ENCODE peak calls at places on chromosomes 5 and 9, in four cellular contexts. V is colonic mucosa, L is psoas muscle, G is pancreas. P is an unnamed sample.

GRCh38 chr5:81787843-81788242 is 36.9 kb upstream of the SSBP2 start:
- DNase-seq in V (peak; percentile 63), L (peak; percentile 31), G (peak; percentile 83), P (no peak)

GRCh38 chr5:464843-465590 is 22.0 kb downstream of the EXOC3 start:
- DNase-seq in V (no peak), L (no peak), G (no peak), P (no peak)

GRCh38 chr5:154587123-154587725 is 109.2 kb upstream of the HAND1 start:
- DNase-seq in V (no peak), L (no peak), G (no peak), P (no peak)

GRCh38 chr9:78769684-78770083 is 472.8 kb downstream of the PSAT1 start:
- DNase-seq in V (no peak), L (no peak), G (no peak), P (no peak)

GRCh38 chr5:132313961-132314432 is 19.8 kb downstream of the SLC22A4 start:
- DNase-seq in V (no peak), L (no peak), G (no peak), P (no peak)

GRCh38 chr9:75780185-75780584 is 110.3 kb upstream of the PCSK5 start:
- DNase-seq in V (no peak), L (no peak), G (no peak), P (no peak)

GRCh38 chr9:137080260-137081122 is 3.2 kb downstream of the UAP1L1 start:
- DNase-seq in V (no peak), L (no peak), G (no peak), P (no peak)

GRCh38 chr5:146706321-146706972 is 172.1 kb downstream of the PPP2R2B start:
- DNase-seq in V (no peak), L (no peak), G (no peak), P (peak; percentile 39)

GRCh38 chr5:75349663-75350062 is 12.6 kb downstream of the HMGCR start:
- DNase-seq in V (no peak), L (no peak), G (no peak), P (no peak)

GRCh38 chr5:82728931-82729717 is 348.1 kb downstream of the TMEM167A start:
- DNase-seq in V (no peak), L (no peak), G (no peak), P (no peak)

GRCh38 chr5:142834504-142834903 is 64.3 kb downstream of the ARHGAP26 start:
- DNase-seq in V (peak; percentile 74), L (no peak), G (no peak), P (no peak)

GRCh38 chr9:131625848-131626670 is 80.7 kb downstream of the PRRT1B start:
- DNase-seq in V (no peak), L (no peak), G (peak; percentile 25), P (no peak)

GRCh38 chr9:32487981-32488380 is 38.0 kb downstream of the RIGI start:
- DNase-seq in V (no peak), L (no peak), G (no peak), P (no peak)

GRCh38 chr5:163915481-163915961 is 410.1 kb downstream of the MAT2B start:
- DNase-seq in V (peak; percentile 72), L (no peak), G (no peak), P (peak; percentile 53)

GRCh38 chr5:72377920-72378635 is 57.9 kb downstream of the PTCD2 start:
- DNase-seq in V (no peak), L (peak; percentile 62), G (no peak), P (no peak)

GRCh38 chr9:131951905-131952304 is 127.8 kb downstream of the MED27 start:
- DNase-seq in V (no peak), L (peak; percentile 62), G (no peak), P (no peak)

GRCh38 chr5:135456238-135457099 is 4.3 kb upstream of the TIFAB start:
- DNase-seq in V (no peak), L (peak; percentile 63), G (no peak), P (peak; percentile 85)

GRCh38 chr5:96680759-96681158 is 18.6 kb downstream of the CAST start:
- DNase-seq in V (no peak), L (no peak), G (no peak), P (no peak)

GRCh38 chr5:179167871-179168451 is 107.8 kb downstream of the ZNF354C start:
- DNase-seq in V (no peak), L (no peak), G (no peak), P (peak; percentile 20)

DNA sequence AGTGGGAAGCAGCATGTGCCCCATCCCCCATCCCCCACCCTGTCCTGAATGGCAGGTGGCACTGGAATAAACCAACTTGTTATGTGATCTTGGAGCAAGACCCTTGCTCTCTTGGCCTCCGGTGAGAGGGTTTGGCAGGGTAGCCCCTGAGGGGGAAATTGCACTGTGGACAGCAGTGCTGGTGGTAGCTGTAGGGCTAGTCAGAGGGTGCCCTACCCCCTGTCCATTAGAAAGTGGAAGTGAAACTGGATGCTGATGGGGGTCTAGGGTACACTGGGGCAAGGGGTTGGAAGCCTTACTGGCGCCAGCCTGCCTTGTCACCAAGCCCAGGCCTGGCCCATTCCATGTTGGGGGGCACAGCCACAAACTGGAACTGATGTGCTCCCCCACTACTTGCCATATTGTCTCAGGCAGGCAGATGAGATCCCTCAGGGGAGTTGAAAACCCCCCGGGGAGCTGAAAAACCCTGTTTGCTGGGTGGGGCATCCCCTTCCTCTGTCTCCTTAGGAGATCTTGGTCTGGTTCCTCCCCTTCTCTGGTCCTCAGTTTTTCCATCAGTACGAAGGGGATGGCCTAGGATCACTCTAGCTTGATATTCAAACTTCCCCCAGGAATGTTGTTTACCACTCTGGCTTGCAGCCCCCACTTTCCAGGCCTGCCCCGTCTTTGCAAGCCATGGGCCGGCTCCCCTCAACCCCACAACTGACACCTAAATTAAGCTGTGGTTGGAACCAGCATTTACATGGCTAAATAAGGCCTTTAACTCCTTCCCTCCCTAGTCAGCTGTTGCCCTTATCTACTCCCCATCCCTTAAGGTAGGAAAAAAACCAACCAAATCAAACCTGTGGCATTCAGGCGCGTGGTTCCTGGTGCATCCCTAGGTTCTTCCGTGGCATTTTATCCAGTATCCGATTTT is 14.4 kb upstream of the SYNPO start:
- DNase-seq in V (no peak), L (no peak), G (no peak), P (no peak)
- H3K4me3 ChIP-seq in V (peak overlapping the region; percentile 51), L (peak overlapping the region; percentile 72), G (peak overlapping the region; percentile 81), P (peak overlapping the region; percentile 92)

GRCh38 chr5:80237243-80237642 is 18.6 kb downstream of the SERINC5 start:
- DNase-seq in V (no peak), L (no peak), G (no peak), P (no peak)
- H3K4me1 ChIP-seq in V (peaks cover 15% of the 10 kb centered on the region), L (peaks cover 26% of the 10 kb centered on the region), G (no peaks in the 10 kb centered on the region), P (peaks cover 28% of the 10 kb centered on the region)

GRCh38 chr5:145680169-145680568 is 155.0 kb downstream of the PRELID2 start:
- DNase-seq in V (no peak), L (no peak), G (no peak), P (no peak)
- TF ChIP-seq CTCF in V (no peak), L (peak; percentile 9), G (no peak), P (no peak)

DNA sequence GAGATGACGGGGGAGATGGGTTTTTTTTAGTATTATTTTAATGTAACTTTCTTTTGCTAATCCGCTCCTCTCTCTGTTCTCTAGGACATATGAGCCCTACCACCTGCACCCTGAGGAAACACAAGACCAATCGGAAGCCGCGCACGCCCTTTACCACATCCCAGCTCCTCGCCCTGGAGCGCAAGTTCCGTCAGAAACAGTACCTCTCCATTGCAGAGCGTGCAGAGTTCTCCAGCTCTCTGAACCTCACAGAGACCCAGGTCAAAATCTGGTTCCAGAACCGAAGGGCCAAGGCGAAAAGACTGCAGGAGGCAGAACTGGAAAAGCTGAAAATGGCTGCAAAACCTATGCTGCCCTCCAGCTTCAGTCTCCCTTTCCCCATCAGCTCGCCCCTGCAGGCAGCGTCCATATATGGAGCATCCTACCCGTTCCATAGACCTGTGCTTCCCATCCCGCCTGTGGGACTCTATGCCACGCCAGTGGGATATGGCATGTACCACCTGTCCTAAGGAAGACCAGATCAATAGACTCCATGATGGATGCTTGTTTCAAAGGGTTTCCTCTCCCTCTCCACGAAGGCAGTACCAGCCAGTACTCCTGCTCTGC is 4.8 kb downstream of the MSX2 start:
- DNase-seq in V (no peak), L (no peak), G (no peak), P (no peak)
- H3K4me3 ChIP-seq in V (no peak overlapping the region), L (no peak overlapping the region), G (no peak overlapping the region), P (no peak overlapping the region)

DNA sequence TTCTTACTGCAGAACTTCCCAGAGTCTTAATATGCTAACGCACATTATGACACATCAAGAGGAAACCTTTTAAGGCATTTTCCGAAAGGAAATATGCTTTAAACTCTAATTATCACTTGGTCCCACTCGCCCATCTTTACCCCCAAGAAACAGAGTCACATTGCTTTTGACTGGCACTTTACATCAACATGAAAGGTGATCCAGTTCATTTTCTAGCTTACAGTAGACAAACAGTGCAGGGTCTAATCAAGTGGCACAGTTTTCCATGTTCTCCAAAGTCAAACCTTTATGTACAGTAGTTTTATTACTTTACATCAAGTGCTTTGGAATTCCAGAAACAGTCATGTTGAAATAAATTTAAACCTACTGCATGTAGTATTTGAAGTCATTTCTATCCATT is 12.0 kb downstream of the RAB14 start:
- DNase-seq in V (no peak), L (no peak), G (no peak), P (no peak)
- H3K4me1 ChIP-seq in V (no peaks in the 10 kb centered on the region), L (peaks cover 47% of the 10 kb centered on the region), G (peaks cover 54% of the 10 kb centered on the region), P (peaks cover 68% of the 10 kb centered on the region)